ENCODE peak calls at places on chromosomes 3 and 15, in eight cellular contexts. P, Y, L, O, E, S, B and U are unnamed samples.
A peak's percentile ranks its signal among the peaks of the same experiment; 100 is the strongest.

GRCh38 chr3:16066545-16066944 is 107.9 kb upstream of the GALNT15 start:
- DNase-seq in P (no peak), Y (no peak), L (no peak), O (no peak), E (no peak), S (no peak), B (no peak), U (no peak)

GRCh38 chr3:10370429-10370828 is 49.5 kb upstream of the SEC13 start:
- DNase-seq in P (no peak), Y (no peak), L (no peak), O (no peak), E (no peak), S (no peak), B (no peak), U (peak; percentile 16)

GRCh38 chr3:114270019-114270418 is 23.8 kb upstream of the TIGIT start:
- DNase-seq in P (no peak), Y (no peak), L (no peak), O (no peak), E (no peak), S (no peak), B (no peak), U (no peak)

GRCh38 chr3:62696011-62696410 is 179.2 kb downstream of the CADPS start:
- DNase-seq in P (no peak), Y (no peak), L (no peak), O (no peak), E (no peak), S (no peak), B (no peak), U (no peak)

GRCh38 chr3:59286791-59287531 is 237.1 kb upstream of the CFAP20DC start:
- DNase-seq in P (no peak), Y (peak; percentile 7), L (no peak), O (no peak), E (no peak), S (no peak), B (no peak), U (no peak)

GRCh38 chr15:75920079-75920478 is 16.4 kb downstream of the FBXO22 start:
- DNase-seq in P (no peak), Y (no peak), L (no peak), O (no peak), E (no peak), S (no peak), B (no peak), U (no peak)

GRCh38 chr15:71304681-71305080 is 189.4 kb downstream of the THSD4 start:
- DNase-seq in P (no peak), Y (no peak), L (no peak), O (peak; percentile 32), E (no peak), S (no peak), B (no peak), U (no peak)

GRCh38 chr3:20648294-20648693 is 462.3 kb upstream of the SGO1 start:
- DNase-seq in P (peak; percentile 75), Y (no peak), L (no peak), O (peak; percentile 87), E (no peak), S (no peak), B (no peak), U (peak; percentile 71)

GRCh38 chr3:99902091-99902490 is 84.4 kb downstream of the CMSS1 start:
- DNase-seq in P (no peak), Y (no peak), L (no peak), O (no peak), E (no peak), S (no peak), B (no peak), U (no peak)

GRCh38 chr3:99899603-99900002 is 81.9 kb downstream of the CMSS1 start:
- DNase-seq in P (no peak), Y (no peak), L (no peak), O (no peak), E (no peak), S (no peak), B (no peak), U (no peak)

GRCh38 chr3:99901200-99901926 is 83.7 kb downstream of the CMSS1 start:
- DNase-seq in P (no peak), Y (no peak), L (no peak), O (no peak), E (no peak), S (no peak), B (no peak), U (peak; percentile 87)

GRCh38 chr3:99903844-99904243 is 86.2 kb downstream of the CMSS1 start:
- DNase-seq in P (no peak), Y (no peak), L (no peak), O (no peak), E (no peak), S (no peak), B (no peak), U (no peak)

DNA sequence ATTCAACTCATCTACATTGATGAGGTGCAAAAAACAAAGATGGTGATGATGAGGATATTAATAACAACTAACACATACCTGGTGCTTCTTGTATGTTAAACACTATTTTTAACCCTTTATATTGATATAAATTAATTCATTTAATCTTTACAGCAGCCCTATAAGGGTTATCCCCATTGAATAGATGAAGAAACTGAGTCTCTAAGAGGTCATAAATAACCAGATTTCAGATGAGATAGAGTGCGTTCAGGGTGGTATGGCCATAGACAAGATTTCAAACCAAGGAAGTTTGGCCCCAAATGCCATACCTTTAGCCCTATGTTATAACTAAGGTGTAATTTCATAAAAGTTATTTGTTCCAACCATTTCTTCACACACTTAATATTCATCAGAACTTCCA is 82.6 kb downstream of the CMSS1 start:
- DNase-seq in P (no peak), Y (no peak), L (no peak), O (no peak), E (no peak), S (no peak), B (no peak), U (no peak)
- TF ChIP-seq CTCF in P (no peak), Y (no peak), L (no peak), O (no peak), E (no peak), S (no peak), B (no peak), U (no peak)

GRCh38 chr3:115931581-115931980 is 308.3 kb downstream of the GAP43 start:
- DNase-seq in P (no peak), Y (no peak), L (no peak), O (no peak), E (no peak), S (no peak), B (no peak), U (no peak)

GRCh38 chr3:115932807-115933206 is 309.5 kb downstream of the GAP43 start:
- DNase-seq in P (no peak), Y (no peak), L (no peak), O (no peak), E (no peak), S (no peak), B (no peak), U (no peak)

GRCh38 chr3:115937054-115937453 is 313.7 kb downstream of the GAP43 start:
- DNase-seq in P (no peak), Y (no peak), L (no peak), O (no peak), E (no peak), S (peak; percentile 3), B (no peak), U (no peak)
- TF ChIP-seq CTCF in P (peak; percentile 45), Y (peak; percentile 23), L (no peak), O (peak; percentile 41), E (peak; percentile 76), S (peak; percentile 7), B (peak; percentile 50), U (peak; percentile 17)

DNA sequence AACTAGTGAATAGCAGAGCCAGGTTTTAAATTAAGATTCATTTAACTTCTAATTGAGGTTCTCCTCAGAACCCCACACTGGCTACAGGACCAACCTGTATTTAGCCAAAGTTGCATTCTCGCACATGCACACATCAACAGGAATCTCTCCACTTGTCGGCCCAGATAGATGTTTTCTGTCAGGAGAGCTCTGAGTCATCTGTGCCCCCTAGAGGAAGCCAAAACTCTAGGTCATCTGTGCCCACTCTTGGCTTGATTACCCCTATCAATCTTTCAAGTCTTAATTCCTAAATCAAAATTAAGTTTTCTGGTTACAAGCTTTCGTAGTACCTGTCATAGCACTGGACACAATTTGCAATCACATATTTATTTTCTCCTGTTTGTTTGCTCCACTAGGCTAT is 104.9 kb upstream of the EOMES start:
- DNase-seq in P (no peak), Y (no peak), L (no peak), O (no peak), E (no peak), S (no peak), B (no peak), U (no peak)
- TF ChIP-seq CTCF in P (no peak), Y (no peak), L (no peak), O (no peak), E (no peak), S (no peak), B (no peak), U (no peak)

GRCh38 chr15:72967836-72968530 is 84.3 kb upstream of the NEO1 start:
- DNase-seq in P (no peak), Y (no peak), L (no peak), O (no peak), E (no peak), S (no peak), B (no peak), U (no peak)

GRCh38 chr15:72968531-72968922 is 83.7 kb upstream of the NEO1 start:
- DNase-seq in P (no peak), Y (no peak), L (no peak), O (no peak), E (no peak), S (no peak), B (no peak), U (no peak)

GRCh38 chr15:72964542-72964941 is 87.7 kb upstream of the NEO1 start:
- DNase-seq in P (no peak), Y (no peak), L (no peak), O (no peak), E (no peak), S (no peak), B (no peak), U (no peak)

GRCh38 chr15:72965671-72966070 is 86.6 kb upstream of the NEO1 start:
- DNase-seq in P (no peak), Y (no peak), L (no peak), O (no peak), E (no peak), S (no peak), B (no peak), U (no peak)

GRCh38 chr15:72967397-72967796 is 84.9 kb upstream of the NEO1 start:
- DNase-seq in P (no peak), Y (no peak), L (peak; percentile 33), O (no peak), E (no peak), S (no peak), B (no peak), U (no peak)
- TF ChIP-seq CTCF in P (no peak), Y (no peak), L (no peak), O (no peak), E (no peak), S (no peak), B (no peak), U (no peak)

DNA sequence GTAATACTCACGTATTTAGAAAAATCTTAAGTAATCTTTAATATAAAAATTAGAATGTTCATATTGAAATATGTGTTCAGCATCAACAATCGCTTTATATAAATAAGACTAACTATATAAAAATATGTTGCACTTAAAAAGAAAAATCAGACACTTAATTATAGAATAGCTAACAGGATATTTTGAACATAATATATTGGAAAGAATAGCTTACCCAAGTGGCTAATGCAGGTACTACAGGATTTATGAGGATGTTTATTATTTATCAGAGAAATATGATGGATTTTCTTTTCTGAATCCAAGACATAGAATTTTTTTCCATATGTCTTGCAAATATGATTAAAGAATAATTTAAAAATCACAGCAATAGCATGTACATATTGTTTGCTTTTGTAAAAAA is 567.9 kb upstream of the GBE1 start:
- DNase-seq in P (no peak), Y (no peak), L (no peak), O (no peak), E (no peak), S (no peak), B (no peak), U (no peak)
- TF ChIP-seq CTCF in P (no peak), Y (peak; percentile 20), L (no peak), O (peak; percentile 2), E (peak; percentile 77), S (no peak), B (peak; percentile 59), U (peak; percentile 29)

GRCh38 chr3:111764645-111765091 is 94.4 kb upstream of the PHLDB2 start:
- DNase-seq in P (no peak), Y (no peak), L (no peak), O (no peak), E (no peak), S (no peak), B (no peak), U (no peak)
- TF ChIP-seq CTCF in P (no peak), Y (no peak), L (no peak), O (no peak), E (no peak), S (peak; percentile 48), B (no peak), U (no peak)